ENCODE peak calls at places on chromosomes 7 and 10, in nine cellular contexts. U is psoas muscle; Y is NB4; C is A549; Q is CD4-positive, CD25-positive, alpha-beta regulatory T cell; K is GM12865; E is brain microvascular endothelial cell; F is colonic mucosa; O is right cardiac atrium. G is an unnamed sample.

GRCh38 chr7:156739596-156739995 is 99.0 kb downstream of the RNF32 start:
- DNase-seq in U (no peak), Y (no peak), C (no peak), Q (no peak), K (no peak), E (no peak), F (no peak), O (no peak), G (no peak)

GRCh38 chr7:150947761-150948680 is 30.1 kb downstream of the KCNH2 start:
- DNase-seq in U (no peak), Y (peak; percentile 8), C (no peak), Q (no peak), K (no peak), E (no peak), F (no peak), O (peak; percentile 53), G (no peak)

GRCh38 chr10:69576334-69577011 is 3.3 kb upstream of the NEUROG3 start:
- DNase-seq in U (no peak), Y (no peak), C (no peak), Q (no peak), K (no peak), E (peak; percentile 5), F (no peak), O (no peak), G (no peak)

GRCh38 chr10:23818484-23818883 is 379.6 kb downstream of the OTUD1 start:
- DNase-seq in U (no peak), Y (no peak), C (no peak), Q (no peak), K (peak; percentile 1), E (no peak), F (no peak), O (no peak), G (no peak)

GRCh38 chr10:119516381-119517234 is 25.9 kb downstream of the RGS10 start:
- DNase-seq in U (no peak), Y (peak; percentile 95), C (no peak), Q (peak; percentile 23), K (peak; percentile 92), E (no peak), F (no peak), O (no peak), G (no peak)

GRCh38 chr7:69687739-69688431 is 89.6 kb downstream of the AUTS2 start:
- DNase-seq in U (no peak), Y (no peak), C (no peak), Q (no peak), K (no peak), E (no peak), F (no peak), O (no peak), G (no peak)

GRCh38 chr7:149161241-149161848 is 14.1 kb downstream of the ZNF398 start:
- DNase-seq in U (no peak), Y (no peak), C (no peak), Q (no peak), K (no peak), E (no peak), F (no peak), O (no peak), G (no peak)

GRCh38 chr7:38673795-38674194 is 42.6 kb upstream of the AMPH start:
- DNase-seq in U (no peak), Y (peak; percentile 31), C (no peak), Q (no peak), K (no peak), E (peak; percentile 77), F (no peak), O (no peak), G (no peak)

GRCh38 chr10:77405771-77406241 is 231.8 kb downstream of the KCNMA1 start:
- DNase-seq in U (peak; percentile 84), Y (peak; percentile 80), C (peak; percentile 89), Q (no peak), K (peak; percentile 24), E (peak; percentile 61), F (peak; percentile 84), O (peak; percentile 65), G (peak; percentile 64)

GRCh38 chr10:10294801-10295515 is 722.7 kb upstream of the CELF2 start:
- DNase-seq in U (no peak), Y (no peak), C (no peak), Q (no peak), K (no peak), E (no peak), F (no peak), O (peak; percentile 18), G (no peak)

GRCh38 chr7:25795824-25796235 is 356.2 kb upstream of the NFE2L3 start:
- DNase-seq in U (no peak), Y (peak; percentile 12), C (no peak), Q (no peak), K (peak; percentile 33), E (peak; percentile 30), F (no peak), O (no peak), G (no peak)

GRCh38 chr7:15396210-15397158 is 165.3 kb downstream of the AGMO start:
- DNase-seq in U (no peak), Y (no peak), C (no peak), Q (no peak), K (no peak), E (no peak), F (no peak), O (no peak), G (no peak)
- H3K4me3 ChIP-seq in U (no peak overlapping the region), Y (no peak overlapping the region), C (peak overlapping the region; percentile 42), Q (no peak overlapping the region), K (no peak overlapping the region), E (no peak overlapping the region), F (no peak overlapping the region), O (no peak overlapping the region), G (no peak overlapping the region)

GRCh38 chr10:14008648-14009072 is 322.1 kb downstream of the FRMD4A start:
- DNase-seq in U (no peak), Y (no peak), C (no peak), Q (no peak), K (no peak), E (no peak), F (no peak), O (no peak), G (no peak)

GRCh38 chr10:14010083-14010551 is 320.6 kb downstream of the FRMD4A start:
- DNase-seq in U (no peak), Y (no peak), C (no peak), Q (no peak), K (peak; percentile 84), E (peak; percentile 71), F (no peak), O (no peak), G (no peak)

GRCh38 chr10:14010827-14011574 is 319.7 kb downstream of the FRMD4A start:
- DNase-seq in U (no peak), Y (no peak), C (no peak), Q (no peak), K (no peak), E (no peak), F (no peak), O (no peak), G (no peak)

GRCh38 chr10:14014423-14014822 is 316.3 kb downstream of the FRMD4A start:
- DNase-seq in U (no peak), Y (no peak), C (no peak), Q (no peak), K (no peak), E (no peak), F (no peak), O (no peak), G (no peak)

DNA sequence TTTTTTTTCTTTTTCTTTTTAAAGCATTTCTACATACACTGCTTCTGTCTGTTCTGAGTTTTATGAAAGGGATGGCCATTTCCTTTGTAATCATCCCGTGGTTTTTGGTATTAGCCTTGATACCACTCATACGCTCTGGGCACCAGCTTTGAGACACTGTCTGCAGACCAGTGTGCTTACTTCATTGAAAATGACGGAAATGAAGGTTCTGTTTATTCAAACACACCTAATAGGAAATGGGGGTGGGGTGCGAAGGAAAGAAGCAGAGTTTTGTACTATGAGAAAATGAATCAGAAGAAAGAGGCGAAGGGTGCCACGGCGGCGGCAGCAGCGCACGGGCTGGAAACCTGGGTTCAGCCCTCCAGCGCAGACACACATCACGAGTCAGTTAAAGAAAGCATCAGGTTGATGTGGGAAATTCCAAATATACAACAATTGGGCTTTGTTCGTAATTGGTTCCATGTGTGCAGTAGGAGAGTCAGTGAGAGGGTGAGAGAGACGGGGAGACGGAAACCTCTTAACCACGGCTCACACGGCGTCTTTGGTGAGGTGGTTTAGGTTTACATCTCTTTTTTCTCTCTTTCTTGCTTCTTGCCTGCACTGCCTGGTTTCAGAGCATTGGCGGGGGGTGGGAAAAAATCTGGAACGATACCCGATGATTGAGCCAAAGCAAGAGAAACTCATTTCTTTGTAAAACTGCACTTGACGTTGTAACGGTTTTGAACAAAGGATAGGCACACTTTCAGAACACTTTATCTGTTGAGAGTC is 321.2 kb downstream of the FRMD4A start:
- DNase-seq in U (no peak), Y (no peak), C (no peak), Q (peak; percentile 28), K (peak; percentile 95), E (peak; percentile 69), F (no peak), O (no peak), G (no peak)
- H3K4me3 ChIP-seq in U (peak overlapping the region; percentile 46), Y (no peak overlapping the region), C (no peak overlapping the region), Q (peak overlapping the region; percentile 88), K (peak overlapping the region; percentile 74), E (peak overlapping the region; percentile 59), F (peak overlapping the region; percentile 10), O (peak overlapping the region; percentile 19), G (peak overlapping the region; percentile 68)

GRCh38 chr7:5695037-5695708 is 86.3 kb downstream of the RNF216 start:
- DNase-seq in U (peak; percentile 63), Y (no peak), C (no peak), Q (peak; percentile 41), K (peak; percentile 94), E (peak; percentile 85), F (no peak), O (peak; percentile 74), G (no peak)

GRCh38 chr7:5694221-5694754 is 87.2 kb downstream of the RNF216 start:
- DNase-seq in U (no peak), Y (no peak), C (no peak), Q (no peak), K (peak; percentile 65), E (peak; percentile 75), F (no peak), O (peak; percentile 64), G (no peak)

GRCh38 chr7:5692845-5693278 is 88.6 kb downstream of the RNF216 start:
- DNase-seq in U (no peak), Y (no peak), C (peak; percentile 80), Q (no peak), K (peak; percentile 52), E (peak; percentile 73), F (no peak), O (no peak), G (no peak)

GRCh38 chr7:5692112-5692844 is 89.2 kb downstream of the RNF216 start:
- DNase-seq in U (peak; percentile 92), Y (peak; percentile 55), C (peak; percentile 79), Q (no peak), K (peak; percentile 66), E (peak; percentile 97), F (peak; percentile 54), O (peak; percentile 95), G (peak; percentile 85)

DNA sequence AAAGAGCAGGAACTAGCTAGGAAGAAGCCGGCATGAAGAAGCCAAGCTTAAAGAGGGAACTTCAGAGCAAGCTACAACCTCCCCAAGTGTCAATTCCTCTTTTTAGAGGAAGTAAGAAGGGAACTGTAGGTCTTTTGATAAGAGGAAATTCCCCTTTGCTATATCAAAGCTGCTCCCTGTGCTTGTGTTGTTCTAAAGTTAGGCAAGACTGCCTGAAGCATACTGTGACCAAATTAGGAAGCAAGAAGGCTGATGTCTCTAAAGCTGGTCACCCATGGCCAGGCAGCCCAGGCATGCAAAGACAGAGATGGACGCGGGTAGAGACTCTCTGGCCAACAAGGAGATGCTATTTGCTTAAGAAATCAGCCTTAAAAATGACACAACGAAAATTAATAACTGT is 87.9 kb downstream of the RNF216 start:
- DNase-seq in U (no peak), Y (peak; percentile 93), C (no peak), Q (no peak), K (peak; percentile 92), E (peak; percentile 56), F (no peak), O (peak; percentile 72), G (no peak)
- H3K4me3 ChIP-seq in U (peak overlapping the region; percentile 30), Y (no peak overlapping the region), C (peak overlapping the region; percentile 35), Q (peak overlapping the region; percentile 81), K (peak overlapping the region; percentile 64), E (no peak overlapping the region), F (no peak overlapping the region), O (peak overlapping the region; percentile 15), G (peak overlapping the region; percentile 59)

GRCh38 chr7:88756806-88757205 is 2.7 kb upstream of the ZNF804B start:
- DNase-seq in U (no peak), Y (no peak), C (no peak), Q (no peak), K (no peak), E (no peak), F (no peak), O (no peak), G (no peak)
- H3K4me3 ChIP-seq in U (no peak overlapping the region), Y (no peak overlapping the region), C (no peak overlapping the region), Q (no peak overlapping the region), K (no peak overlapping the region), E (no peak overlapping the region), F (no peak overlapping the region), O (no peak overlapping the region), G (no peak overlapping the region)

G was measured in thoracic aorta.